ENCODE peak calls at places on chromosomes 13 and 19, in six cellular contexts. L is AG04450, J is pancreas, W is SK-N-SH, M is mammary epithelial cell, C is GM12878. X is an unnamed sample.
A peak's percentile ranks its signal among the peaks of the same experiment; 100 is the strongest.

GRCh38 chr13:73324842-73325241 is 266.0 kb downstream of the KLF5 start:
- DNase-seq in M (no peak), W (no peak), L (no peak), C (no peak), J (no peak), X (no peak)

GRCh38 chr13:59950201-59950730 is 213.5 kb downstream of the DIAPH3 start:
- DNase-seq in W (no peak), J (no peak), C (no peak), M (no peak), L (no peak), X (peak; percentile 38)

GRCh38 chr19:38162094-38162493 is 61.9 kb downstream of the DPF1 start:
- DNase-seq in J (no peak), W (no peak), C (no peak), M (peak; percentile 87), L (no peak), X (no peak)

GRCh38 chr13:41268764-41269163 is 5.4 kb upstream of the MTRF1 start:
- DNase-seq in J (no peak), M (peak; percentile 33), C (no peak), W (no peak), L (no peak), X (no peak)

GRCh38 chr13:31908696-31909386 is 122.7 kb upstream of the FRY start:
- DNase-seq in C (no peak), L (no peak), M (no peak), J (no peak), W (no peak), X (no peak)

GRCh38 chr13:109385161-109385560 is 401.2 kb downstream of the IRS2 start:
- DNase-seq in M (peak; percentile 11), J (no peak), W (no peak), L (no peak), C (no peak), X (no peak)

GRCh38 chr19:52172347-52172746 is 926 bp upstream of the ZNF836 start:
- DNase-seq in J (no peak), M (no peak), W (no peak), L (no peak), C (no peak), X (no peak)

GRCh38 chr19:13164370-13165090 is 14.3 kb downstream of the IER2 start:
- DNase-seq in J (peak; percentile 71), M (peak; percentile 75), L (no peak), C (no peak), W (peak; percentile 84), X (no peak)

GRCh38 chr19:33718668-33719259 is 77.9 kb upstream of the KCTD15 start:
- DNase-seq in J (no peak), W (no peak), C (no peak), L (no peak), M (no peak), X (no peak)

GRCh38 chr13:36965767-36966166 is 33.4 kb downstream of the ALG5 start:
- DNase-seq in M (peak; percentile 88), C (no peak), J (no peak), L (peak; percentile 33), W (no peak), X (peak; percentile 56)

GRCh38 chr19:34391813-34392212 is 12.4 kb upstream of the PDCD2L start:
- DNase-seq in W (no peak), M (no peak), C (no peak), L (no peak), J (no peak), X (no peak)

GRCh38 chr19:18273566-18274302 is 518 bp downstream of the IQCN start:
- DNase-seq in C (no peak), L (no peak), M (no peak), J (no peak), W (no peak), X (no peak)

GRCh38 chr13:110417537-110417908 is 110.4 kb downstream of the COL4A2 start:
- DNase-seq in C (no peak), J (no peak), M (no peak), W (no peak), L (no peak), X (no peak)

GRCh38 chr13:32117696-32118095 is 86.1 kb downstream of the FRY start:
- DNase-seq in L (no peak), W (no peak), M (no peak), J (peak; percentile 80), C (no peak), X (no peak)

GRCh38 chr13:78768950-78769349 is 110.0 kb upstream of the OBI1 start:
- DNase-seq in C (no peak), W (no peak), M (no peak), J (no peak), L (no peak), X (no peak)

GRCh38 chr13:46121033-46121432 is 16.2 kb upstream of the CPB2 start:
- DNase-seq in W (no peak), M (peak; percentile 44), J (no peak), C (no peak), L (no peak), X (no peak)

GRCh38 chr19:55494172-55494761 is 6.0 kb downstream of the SSC5D start:
- DNase-seq in C (no peak), M (no peak), W (no peak), L (no peak), J (no peak), X (no peak)

GRCh38 chr19:43725468-43725867 is 9.6 kb downstream of the IRGC start:
- DNase-seq in M (no peak), J (no peak), L (no peak), C (peak; percentile 68), W (no peak), X (no peak)

GRCh38 chr13:33483471-33483870 is 197.9 kb upstream of the STARD13 start:
- DNase-seq in W (no peak), J (no peak), C (no peak), M (peak; percentile 85), L (no peak), X (no peak)

GRCh38 chr19:57803594-57804325 is 11.0 kb downstream of the ZNF552 start:
- DNase-seq in W (peak; percentile 68), M (peak; percentile 67), L (peak; percentile 48), C (no peak), J (no peak), X (peak; percentile 83)

GRCh38 chr13:33740134-33740538 is 77.8 kb upstream of the RFC3 start:
- DNase-seq in M (peak; percentile 45), L (no peak), C (no peak), J (no peak), W (no peak), X (no peak)

GRCh38 chr19:5452594-5453565 is 2.3 kb upstream of the ZNRF4 start:
- DNase-seq in C (no peak), J (no peak), M (no peak), L (no peak), W (peak; percentile 61), X (no peak)

GRCh38 chr13:63954683-63955082 is 2539.0 kb upstream of the PCDH20 start:
- DNase-seq in L (no peak), J (no peak), C (no peak), M (no peak), W (no peak), X (no peak)

GRCh38 chr13:107144432-107144831 is 576.5 kb upstream of the ARGLU1 start:
- DNase-seq in C (no peak), M (no peak), J (no peak), W (no peak), L (no peak), X (no peak)

GRCh38 chr13:96769874-96770273 is 224.4 kb downstream of the OXGR1 start:
- DNase-seq in J (no peak), L (no peak), C (no peak), M (no peak), W (peak; percentile 35), X (no peak)

GRCh38 chr13:56351041-56351440 is 789.7 kb upstream of the PRR20A start:
- DNase-seq in M (no peak), J (no peak), L (no peak), C (no peak), W (no peak), X (peak; percentile 44)

GRCh38 chr19:35114656-35115537 is 726 bp upstream of the FXYD3 start:
- DNase-seq in M (peak; percentile 68), W (peak; percentile 92), L (no peak), J (no peak), C (no peak), X (no peak)

GRCh38 chr13:49690133-49690989 is 925 bp downstream of the EBPL start:
- DNase-seq in M (peak; percentile 33), W (peak; percentile 62), L (peak; percentile 55), J (peak; percentile 44), C (no peak), X (no peak)

GRCh38 chr13:26168276-26168814 is 53.8 kb downstream of the RNF6 start:
- DNase-seq in W (no peak), C (no peak), M (no peak), L (no peak), J (no peak), X (no peak)

GRCh38 chr19:48926909-48927308 is 6.6 kb upstream of the DHDH start:
- DNase-seq in W (no peak), L (peak; percentile 95), M (peak; percentile 99), J (peak; percentile 23), C (no peak), X (peak; percentile 72)

DNA sequence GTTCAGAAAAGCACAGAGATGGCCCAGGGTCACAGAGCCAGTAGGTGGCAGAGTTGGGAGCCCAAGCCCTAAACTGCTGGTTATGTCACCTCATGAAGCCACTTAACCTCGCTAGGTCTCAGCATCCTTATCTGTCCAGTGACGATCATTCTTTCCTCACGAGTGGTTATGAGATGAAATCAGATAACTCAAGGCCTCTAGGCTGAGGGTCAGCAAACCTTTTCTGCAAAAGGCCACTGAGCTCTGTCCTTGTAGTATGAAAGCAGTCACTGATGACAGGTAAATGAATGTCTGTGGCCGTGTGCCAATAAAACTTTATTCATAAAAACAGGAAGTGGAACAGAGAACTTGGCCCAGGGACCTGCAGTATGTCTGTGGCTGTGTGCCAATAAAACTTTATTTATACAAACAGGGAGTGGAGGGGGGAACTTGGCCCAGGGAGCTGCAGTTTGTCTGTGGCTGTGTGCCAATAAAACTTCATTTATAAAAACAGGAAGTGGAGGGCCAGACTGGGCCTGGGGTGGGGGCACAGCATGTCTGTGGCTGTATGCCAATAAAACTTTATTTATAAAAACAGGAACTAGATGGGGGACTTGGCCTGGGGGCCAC is 71.2 kb downstream of the GNG7 start:
- DNase-seq in L (no peak), C (no peak), M (no peak), J (no peak), W (no peak), X (no peak)
- TF ChIP-seq CTCF in L (no peak), C (no peak), M (no peak), J (no peak), W (no peak), X (no peak)

GRCh38 chr19:15926484-15926883 is 7.8 kb downstream of the CYP4F11 start:
- DNase-seq in W (no peak), M (no peak), J (peak; percentile 40), C (no peak), L (no peak), X (no peak)
- H3K27me3 ChIP-seq in W (no peaks in the 10 kb centered on the region), M (no peaks in the 10 kb centered on the region), J (no peaks in the 10 kb centered on the region), C (no peaks in the 10 kb centered on the region), L (no peaks in the 10 kb centered on the region), X (no peaks in the 10 kb centered on the region)

DNA sequence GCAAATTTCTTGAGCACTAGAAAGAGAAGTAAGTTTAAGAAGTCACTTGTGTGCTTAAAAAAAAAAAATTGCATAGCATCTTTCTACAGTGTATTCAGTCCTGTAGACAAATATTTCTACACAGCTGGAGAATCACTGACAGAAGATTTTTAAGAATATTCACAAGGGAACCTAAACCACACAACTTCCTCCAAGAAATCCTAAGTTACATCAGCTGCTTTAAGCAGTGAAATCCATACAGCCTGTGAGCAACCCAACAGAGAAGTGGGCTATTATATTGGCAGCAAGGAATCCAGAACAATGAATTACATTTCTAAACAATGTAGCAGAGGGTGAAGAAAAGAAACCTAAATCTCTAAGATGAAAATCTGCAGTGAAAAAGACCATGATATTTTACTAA is 1.5 kb downstream of the DOCK9 start:
- DNase-seq in W (no peak), L (no peak), J (no peak), M (no peak), C (no peak), X (no peak)
- H3K4me3 ChIP-seq in W (no peak overlapping the region), L (no peak overlapping the region), J (no peak overlapping the region), M (no peak overlapping the region), C (no peak overlapping the region), X (peak overlapping the region; percentile 21)

GRCh38 chr13:43238341-43239083 is 215.1 kb downstream of the DNAJC15 start:
- DNase-seq in L (no peak), W (peak; percentile 50), C (no peak), M (no peak), J (no peak), X (no peak)
- TF ChIP-seq CTCF in L (no peak), W (no peak), C (no peak), M (no peak), J (no peak), X (no peak)